ENCODE peak calls at places on chromosomes 1 and 21, in six cellular contexts. Y is GM12878, W is HepG2, Q is HCT116, M is SK-N-SH, O is H1. G is an unnamed sample.

GRCh38 chr1:225318706-225319575 is 108.9 kb downstream of the LBR start:
- DNase-seq in W (peak; percentile 54), Q (peak; percentile 36), Y (peak; percentile 2), M (peak; percentile 42), O (no peak), G (peak; percentile 76)

GRCh38 chr21:44736291-44737004 is 25.1 kb upstream of the TSPEAR start:
- DNase-seq in Y (no peak), W (peak; percentile 85), O (no peak), M (no peak), Q (no peak), G (no peak)

GRCh38 chr1:40162791-40163441 is 1.7 kb downstream of the RLF start:
- DNase-seq in Q (no peak), Y (no peak), O (no peak), M (peak; percentile 42), W (no peak), G (no peak)

GRCh38 chr1:76674689-76675088 is 192.6 kb upstream of the ST6GALNAC5 start:
- DNase-seq in M (no peak), O (no peak), Q (no peak), Y (no peak), W (no peak), G (no peak)

GRCh38 chr1:204992499-204992898 is 50.5 kb upstream of the CNTN2 start:
- DNase-seq in W (no peak), Q (no peak), O (no peak), Y (no peak), M (no peak), G (no peak)

GRCh38 chr1:51063121-51063520 is 38.9 kb upstream of the C1orf185 start:
- DNase-seq in O (no peak), Y (no peak), W (no peak), Q (peak; percentile 44), M (no peak), G (peak; percentile 53)

GRCh38 chr1:71839876-71840275 is 442.5 kb downstream of the NEGR1 start:
- DNase-seq in Q (no peak), W (no peak), Y (no peak), M (no peak), O (no peak), G (no peak)

GRCh38 chr21:32476661-32477423 is 64.3 kb downstream of the EVA1C start:
- DNase-seq in W (no peak), Y (no peak), M (no peak), O (no peak), Q (no peak), G (no peak)

GRCh38 chr1:231862611-231863010 is 236.0 kb downstream of the DISC1 start:
- DNase-seq in Y (no peak), O (no peak), W (no peak), M (no peak), Q (no peak), G (no peak)

GRCh38 chr1:202291961-202292712 is 49.6 kb downstream of the UBE2T start:
- DNase-seq in W (no peak), M (no peak), O (no peak), Q (no peak), Y (no peak), G (no peak)

GRCh38 chr1:183191833-183192232 is 5.8 kb downstream of the LAMC2 start:
- DNase-seq in Q (no peak), O (no peak), M (no peak), W (no peak), Y (no peak), G (no peak)

GRCh38 chr1:238960071-238960470 is 426.3 kb upstream of the CHRM3 start:
- DNase-seq in W (no peak), Q (no peak), M (no peak), O (no peak), Y (no peak), G (no peak)

GRCh38 chr1:155173478-155174333 is at the start of gene TRIM46:
- DNase-seq in Q (no peak), Y (no peak), W (no peak), M (peak; percentile 91), O (no peak), G (peak; percentile 80)

GRCh38 chr21:44965251-44966022 is 25.6 kb downstream of the SLX9 start:
- DNase-seq in Y (no peak), Q (no peak), W (no peak), O (no peak), M (no peak), G (no peak)

GRCh38 chr1:201066986-201067385 is 43.5 kb upstream of the KIF21B start:
- DNase-seq in M (no peak), Q (no peak), Y (no peak), O (no peak), W (no peak), G (no peak)

GRCh38 chr1:4801192-4801924 is 146.9 kb downstream of the AJAP1 start:
- DNase-seq in M (no peak), Q (no peak), W (no peak), Y (no peak), O (no peak), G (no peak)

GRCh38 chr1:67308136-67308535 is 463 bp downstream of the IL12RB2 start:
- DNase-seq in W (no peak), O (no peak), M (no peak), Y (no peak), Q (no peak), G (no peak)

GRCh38 chr1:105138445-105138821 is 1388.7 kb downstream of the AMY1C start:
- DNase-seq in Q (no peak), O (no peak), W (peak; percentile 76), M (peak; percentile 16), Y (no peak), G (peak; percentile 78)

GRCh38 chr1:110726755-110727154 is 52.0 kb upstream of the KCNA3 start:
- DNase-seq in M (no peak), W (no peak), Q (no peak), O (no peak), Y (peak; percentile 57), G (no peak)

GRCh38 chr1:202692959-202693555 is 17.2 kb downstream of the SYT2 start:
- DNase-seq in Q (peak; percentile 7), W (peak; percentile 47), O (no peak), M (peak; percentile 54), Y (no peak), G (peak; percentile 83)

GRCh38 chr1:147389532-147390184 is 147.2 kb downstream of the CHD1L start:
- DNase-seq in Y (no peak), M (peak; percentile 60), W (peak; percentile 46), O (peak; percentile 15), Q (peak; percentile 27), G (peak; percentile 45)

GRCh38 chr1:39236971-39237370 is 32.5 kb downstream of the MACF1 start:
- DNase-seq in Q (no peak), Y (no peak), M (no peak), W (no peak), O (no peak), G (no peak)

GRCh38 chr21:38922474-38922873 is 116.7 kb downstream of the ETS2 start:
- DNase-seq in Q (no peak), W (no peak), M (no peak), Y (no peak), O (no peak), G (no peak)
- TF ChIP-seq JUND in Q (no peak), W (no peak), M (no peak), Y (no peak), O (no peak), G (no peak)

GRCh38 chr1:240667351-240667750 is 55.4 kb upstream of the GREM2 start:
- DNase-seq in Q (no peak), W (no peak), O (no peak), M (no peak), Y (no peak), G (no peak)
- TF ChIP-seq JUND in Q (no peak), W (no peak), O (no peak), M (no peak), Y (no peak), G (no peak)

GRCh38 chr1:19426294-19427086 is 58.8 kb downstream of the CAPZB start:
- DNase-seq in W (peak; percentile 64), Y (no peak), O (no peak), Q (no peak), M (no peak), G (no peak)

GRCh38 chr1:19425643-19426245 is 59.6 kb downstream of the CAPZB start:
- DNase-seq in M (no peak), O (no peak), W (peak; percentile 84), Y (no peak), Q (no peak), G (peak; percentile 47)

GRCh38 chr1:19424651-19425570 is 60.4 kb downstream of the CAPZB start:
- DNase-seq in W (peak; percentile 91), O (no peak), Q (no peak), Y (no peak), M (no peak), G (no peak)

GRCh38 chr1:19429611-19430010 is 55.7 kb downstream of the CAPZB start:
- DNase-seq in M (no peak), W (no peak), O (no peak), Q (no peak), Y (no peak), G (no peak)

DNA sequence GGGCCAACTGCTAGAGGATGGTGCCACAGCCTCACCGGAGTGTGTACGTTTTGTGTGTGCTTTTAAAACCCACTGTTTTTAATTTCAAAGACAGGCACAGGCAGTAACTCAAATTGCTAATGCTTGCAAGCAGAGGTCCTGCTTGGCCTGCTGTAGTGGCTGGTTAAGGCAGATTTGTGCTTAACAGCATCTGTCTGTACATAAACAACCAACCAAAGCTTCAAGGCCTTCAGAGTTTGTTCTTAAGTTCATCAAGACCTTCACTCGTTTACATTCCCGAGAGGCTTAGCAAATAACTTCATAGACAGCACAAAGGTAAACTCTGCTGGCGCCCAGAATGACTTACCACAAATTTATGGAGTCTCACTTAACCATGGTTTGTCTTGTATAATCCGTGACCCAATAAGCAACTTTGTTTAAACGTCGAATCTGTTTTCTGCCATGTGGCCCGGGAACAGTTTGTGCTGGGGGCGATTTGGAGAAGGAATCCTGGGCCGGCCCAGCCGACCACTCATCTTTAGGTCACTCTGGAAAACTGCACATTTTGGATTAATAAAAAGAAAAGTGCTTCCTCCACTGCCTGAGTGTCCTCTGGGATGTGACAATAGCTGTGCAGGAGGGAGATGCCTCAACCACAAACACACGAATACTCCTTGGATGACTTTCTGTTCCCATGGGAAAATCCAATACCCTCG is 58.1 kb downstream of the CAPZB start:
- DNase-seq in Q (no peak), W (peak; percentile 85), O (no peak), M (no peak), Y (no peak), G (no peak)
- TF ChIP-seq JUND in Q (no peak), W (no peak), O (no peak), M (no peak), Y (no peak), G (no peak)

GRCh38 chr1:30473920-30474817 is 249.2 kb downstream of the MATN1 start:
- DNase-seq in M (no peak), Y (no peak), O (no peak), W (no peak), Q (no peak), G (no peak)

GRCh38 chr1:30475966-30476365 is 247.4 kb downstream of the MATN1 start:
- DNase-seq in Y (no peak), O (no peak), Q (no peak), W (no peak), M (no peak), G (no peak)

GRCh38 chr1:30476476-30476875 is 246.9 kb downstream of the MATN1 start:
- DNase-seq in W (no peak), Q (no peak), M (no peak), Y (no peak), O (no peak), G (no peak)

GRCh38 chr1:30475201-30475600 is 248.2 kb downstream of the MATN1 start:
- DNase-seq in Q (no peak), Y (no peak), O (no peak), W (no peak), M (no peak), G (no peak)

DNA sequence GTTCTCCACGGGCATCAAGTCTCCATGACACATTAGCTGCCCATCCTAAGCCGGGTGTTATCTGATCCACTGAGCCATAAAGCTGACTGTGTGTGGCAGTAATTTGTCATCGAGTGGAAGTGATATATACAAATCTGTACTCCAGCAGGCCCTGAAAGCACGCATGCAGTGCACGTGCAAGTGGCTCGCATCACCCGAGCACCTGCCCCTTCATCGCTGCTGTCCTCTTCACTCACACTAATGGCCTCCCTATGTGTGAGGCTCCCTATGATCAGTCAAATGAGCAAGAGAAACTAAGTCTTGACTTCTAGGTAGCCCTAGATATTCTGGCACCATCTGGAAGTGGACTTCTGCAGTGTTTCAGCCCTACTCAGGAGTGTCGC is 248.6 kb downstream of the MATN1 start:
- DNase-seq in M (no peak), O (no peak), Q (no peak), Y (no peak), W (no peak), G (no peak)
- TF ChIP-seq JUND in M (no peak), O (no peak), Q (no peak), Y (no peak), W (no peak), G (no peak)